ENCODE peak calls at places on chromosomes 2 and 18, in five cellular contexts. V, Z, C, U and Y are unnamed samples.

GRCh38 chr2:142220901-142221300 is 90.1 kb upstream of the LRP1B start:
- DNase-seq in Z (no peak), V (no peak), U (no peak), C (peak; percentile 31), Y (no peak)

GRCh38 chr2:105373895-105374401 is 24.9 kb downstream of the FHL2 start:
- DNase-seq in U (no peak), Z (no peak), C (no peak), V (no peak), Y (no peak)

GRCh38 chr2:153299809-153300208 is 178.8 kb downstream of the RPRM start:
- DNase-seq in V (no peak), U (no peak), Z (no peak), C (no peak), Y (no peak)

GRCh38 chr2:223109341-223109740 is 57.4 kb downstream of the KCNE4 start:
- DNase-seq in V (no peak), U (no peak), Z (no peak), C (no peak), Y (no peak)

GRCh38 chr2:178279142-178279541 is 84.8 kb downstream of the OSBPL6 start:
- DNase-seq in Z (no peak), C (no peak), V (no peak), U (no peak), Y (no peak)

GRCh38 chr2:42900226-42900744 is 107.9 kb upstream of the HAAO start:
- DNase-seq in U (no peak), Z (no peak), C (no peak), V (no peak), Y (no peak)

GRCh38 chr2:51472783-51473182 is 440.9 kb upstream of the NRXN1 start:
- DNase-seq in Z (no peak), V (no peak), U (no peak), C (no peak), Y (no peak)

GRCh38 chr2:241882090-241882625 is 12.6 kb downstream of the RTP5 start:
- DNase-seq in V (no peak), Z (no peak), U (peak; percentile 66), C (peak; percentile 75), Y (peak; percentile 79)

GRCh38 chr2:25331686-25332365 is 9.9 kb downstream of the DNMT3A start:
- DNase-seq in C (no peak), U (peak; percentile 59), Z (no peak), V (no peak), Y (no peak)

GRCh38 chr2:239121600-239122012 is 273.7 kb downstream of the TWIST2 start:
- DNase-seq in Z (no peak), U (no peak), C (peak; percentile 53), V (no peak), Y (no peak)

GRCh38 chr18:59994357-59994756 is 94.6 kb downstream of the PMAIP1 start:
- DNase-seq in U (no peak), Z (no peak), V (no peak), C (no peak), Y (no peak)

GRCh38 chr2:182048088-182048487 is 62.4 kb downstream of the PPP1R1C start:
- DNase-seq in Z (no peak), C (no peak), V (no peak), U (no peak), Y (no peak)

GRCh38 chr2:85949280-85949679 is 60.5 kb upstream of the ST3GAL5 start:
- DNase-seq in C (peak; percentile 39), U (no peak), Z (no peak), V (no peak), Y (no peak)

GRCh38 chr2:152924722-152925121 is 206.3 kb downstream of the ARL6IP6 start:
- DNase-seq in U (no peak), Z (no peak), C (no peak), V (no peak), Y (no peak)

GRCh38 chr18:52602820-52603219 is 262.8 kb downstream of the DCC start:
- DNase-seq in C (no peak), U (no peak), V (no peak), Z (no peak), Y (no peak)

GRCh38 chr18:11104307-11104706 is 45.1 kb downstream of the PIEZO2 start:
- DNase-seq in U (no peak), C (no peak), Z (no peak), V (no peak), Y (no peak)

GRCh38 chr2:36748166-36748565 is 51.7 kb downstream of the VIT start:
- DNase-seq in U (no peak), C (no peak), Z (no peak), V (no peak), Y (no peak)

GRCh38 chr2:170486730-170487129 is 228.4 kb upstream of the SP5 start:
- DNase-seq in V (no peak), U (no peak), C (no peak), Z (no peak), Y (no peak)

GRCh38 chr18:30192216-30192615 is 850.3 kb downstream of the DSC3 start:
- DNase-seq in V (no peak), U (no peak), Z (no peak), C (no peak), Y (no peak)